ENCODE peak calls at places on chromosomes 16 and 17, in four cellular contexts. One of them, this sample, is unnamed. For H3K4me1, the result is how much of the 10 kb centered on the place peaks cover.

GRCh38 chr17:37743612-37743874 is 1.3 kb downstream of the HNF1B start:
- DNase-seq in aorta: no peak
- DNase-seq in K562: no peak
- DNase-seq in heart left ventricle: no peak
- DNase-seq in this sample: no peak

GRCh38 chr16:4895366-4895765 is 41.6 kb downstream of the PPL start:
- DNase-seq in aorta: no peak
- DNase-seq in K562: no peak
- DNase-seq in heart left ventricle: no peak
- DNase-seq in this sample: no peak

GRCh38 chr16:8966781-8967436 is 3.2 kb upstream of the USP7 start:
- DNase-seq in aorta: peak
- DNase-seq in K562: no peak
- DNase-seq in heart left ventricle: no peak
- DNase-seq in this sample: no peak

GRCh38 chr16:71883849-71884638 is at the start of gene ZNF821:
- DNase-seq in aorta: peak
- DNase-seq in K562: peak
- DNase-seq in heart left ventricle: peak
- DNase-seq in this sample: no peak

GRCh38 chr17:70006159-70006558 is 68.9 kb upstream of the KCNJ16 start:
- DNase-seq in aorta: no peak
- DNase-seq in K562: no peak
- DNase-seq in heart left ventricle: no peak
- DNase-seq in this sample: no peak

GRCh38 chr16:57060323-57061083 is 31.9 kb upstream of the CPNE2 start:
- DNase-seq in aorta: no peak
- DNase-seq in K562: no peak
- DNase-seq in heart left ventricle: peak
- DNase-seq in this sample: no peak

GRCh38 chr17:17416400-17417360 is 60.1 kb upstream of the MED9 start:
- DNase-seq in aorta: no peak
- DNase-seq in K562: peak
- DNase-seq in heart left ventricle: no peak
- DNase-seq in this sample: no peak

GRCh38 chr16:70735141-70735979 is 49.5 kb upstream of the MTSS2 start:
- DNase-seq in aorta: no peak
- DNase-seq in K562: no peak
- DNase-seq in heart left ventricle: no peak
- DNase-seq in this sample: no peak

GRCh38 chr17:40612510-40613244 is 34.9 kb downstream of the SMARCE1 start:
- DNase-seq in aorta: no peak
- DNase-seq in K562: no peak
- DNase-seq in heart left ventricle: no peak
- DNase-seq in this sample: no peak

GRCh38 chr16:88385112-88385594 is 2.4 kb downstream of the ZNF469 start:
- DNase-seq in aorta: no peak
- DNase-seq in K562: no peak
- DNase-seq in heart left ventricle: no peak
- DNase-seq in this sample: no peak

GRCh38 chr17:81253358-81254131 is 14.4 kb downstream of the NDUFAF8 start:
- DNase-seq in aorta: no peak
- DNase-seq in K562: peak
- DNase-seq in heart left ventricle: no peak
- DNase-seq in this sample: no peak

GRCh38 chr17:37322106-37322505 is 53.7 kb upstream of the C17orf78 start:
- DNase-seq in aorta: no peak
- DNase-seq in K562: no peak
- DNase-seq in heart left ventricle: no peak
- DNase-seq in this sample: no peak

GRCh38 chr16:80948886-80949502 is 57.7 kb downstream of the CMC2 start:
- DNase-seq in aorta: peak
- DNase-seq in K562: peak
- DNase-seq in heart left ventricle: peak
- DNase-seq in this sample: no peak

GRCh38 chr16:2724816-2725348 is 4.9 kb upstream of the PRSS27 start:
- DNase-seq in aorta: no peak
- DNase-seq in K562: no peak
- DNase-seq in heart left ventricle: no peak
- DNase-seq in this sample: no peak

GRCh38 chr17:81566461-81567126 is 14.4 kb upstream of the FAAP100 start:
- DNase-seq in aorta: peak
- DNase-seq in K562: no peak
- DNase-seq in heart left ventricle: no peak
- DNase-seq in this sample: no peak

DNA sequence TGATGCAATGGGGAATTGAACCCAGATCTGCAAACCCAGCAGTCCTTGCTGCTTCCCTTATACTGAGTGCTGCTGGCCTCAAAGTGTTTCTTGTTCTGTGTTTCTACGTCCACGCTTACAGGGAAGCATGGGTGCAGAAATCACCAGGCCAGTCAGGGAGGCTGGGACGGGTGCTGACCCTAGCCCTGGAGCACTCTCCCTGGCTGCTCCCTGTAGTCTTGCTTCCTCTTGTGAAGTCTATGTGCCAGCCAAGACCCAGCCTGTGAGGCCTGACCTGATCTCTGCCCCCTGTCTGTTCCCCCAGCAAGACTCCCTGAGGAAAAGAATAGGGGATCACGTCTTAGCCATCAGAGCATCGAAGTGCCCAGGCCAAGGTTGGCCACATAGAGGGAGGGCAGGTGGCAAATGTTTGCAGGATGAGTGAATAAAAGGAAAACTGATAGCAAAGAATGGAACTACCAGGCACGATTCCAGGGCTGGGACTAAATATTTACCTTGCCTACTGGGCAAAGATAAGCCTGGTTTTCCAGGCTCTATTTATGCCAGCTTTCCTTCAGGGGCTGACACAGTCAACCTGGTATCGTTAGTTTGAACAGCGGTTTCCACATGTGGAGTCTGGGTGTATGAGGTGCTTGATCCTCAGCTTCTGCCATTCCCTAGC is 41.2 kb upstream of the RHOT1 start:
- DNase-seq in aorta: no peak
- DNase-seq in K562: no peak
- DNase-seq in heart left ventricle: no peak
- DNase-seq in this sample: no peak
- H3K4me1 ChIP-seq in aorta: under half
- H3K4me1 ChIP-seq in K562: under half
- H3K4me1 ChIP-seq in heart left ventricle: under half
- H3K4me1 ChIP-seq in this sample: under half

GRCh38 chr17:2070241-2071023 is 15.5 kb downstream of the HIC1 start:
- DNase-seq in aorta: peak
- DNase-seq in K562: no peak
- DNase-seq in heart left ventricle: no peak
- DNase-seq in this sample: no peak
- H3K27ac ChIP-seq in aorta: no peak
- H3K27ac ChIP-seq in K562: no peak
- H3K27ac ChIP-seq in heart left ventricle: peak
- H3K27ac ChIP-seq in this sample: peak

DNA sequence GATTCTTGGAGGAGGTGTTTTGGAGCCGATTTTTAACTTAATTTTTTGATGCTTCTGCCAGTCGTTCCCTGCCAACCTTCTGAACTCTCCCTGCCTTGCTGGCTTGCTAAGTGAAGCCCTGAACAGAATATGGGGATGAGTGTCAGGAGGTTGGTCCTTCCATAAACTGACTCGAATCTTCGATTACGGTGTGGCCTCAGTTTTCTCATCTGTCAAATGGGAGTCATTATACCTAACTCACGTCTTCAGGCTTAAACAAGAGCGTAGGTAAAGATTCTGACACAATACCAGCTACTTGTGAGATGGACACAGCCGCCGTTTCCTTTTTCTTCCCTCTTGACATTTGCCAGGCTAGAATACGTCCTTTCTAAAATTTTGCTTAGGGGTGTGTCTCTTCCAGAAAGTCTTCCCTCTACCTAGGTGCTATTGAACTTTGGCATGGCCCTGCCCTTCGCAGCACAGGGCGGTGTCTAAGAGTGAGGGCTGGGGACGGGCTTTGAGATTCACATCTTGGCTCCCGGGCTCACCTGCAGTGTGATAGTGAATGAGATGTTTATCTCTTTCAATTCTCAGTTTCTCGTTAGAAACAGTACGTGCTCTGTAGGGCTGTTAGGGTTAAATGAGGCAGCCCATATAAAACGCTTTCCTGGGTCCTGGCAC is 190.6 kb upstream of the SDK2 start:
- DNase-seq in aorta: no peak
- DNase-seq in K562: no peak
- DNase-seq in heart left ventricle: no peak
- DNase-seq in this sample: no peak
- H3K4me3 ChIP-seq in aorta: no peak
- H3K4me3 ChIP-seq in K562: no peak
- H3K4me3 ChIP-seq in heart left ventricle: no peak
- H3K4me3 ChIP-seq in this sample: no peak

DNA sequence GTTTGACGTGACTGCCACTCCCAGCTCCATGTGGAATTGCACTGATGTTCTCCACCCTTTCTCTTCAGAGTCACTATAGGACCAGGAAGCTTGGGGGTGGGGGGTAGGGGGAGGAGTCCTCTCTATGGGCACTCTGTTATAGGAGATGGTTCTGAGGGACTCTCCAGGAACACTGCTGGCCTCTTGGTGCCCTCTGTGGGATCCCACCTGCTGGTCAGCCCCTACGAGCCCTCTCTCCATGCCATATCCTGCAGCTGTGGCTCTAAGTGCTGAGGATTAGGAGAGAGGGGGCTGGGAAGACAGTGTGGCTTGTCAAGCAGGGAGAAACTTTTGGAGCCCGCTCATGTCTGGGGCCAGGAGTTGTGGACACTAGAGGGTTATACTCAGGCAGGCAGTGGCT is 3.7 kb upstream of the NGFR start:
- DNase-seq in aorta: no peak
- DNase-seq in K562: no peak
- DNase-seq in heart left ventricle: no peak
- DNase-seq in this sample: no peak
- H3K4me1 ChIP-seq in aorta: under half
- H3K4me1 ChIP-seq in K562: under half
- H3K4me1 ChIP-seq in heart left ventricle: under half
- H3K4me1 ChIP-seq in this sample: under half

DNA sequence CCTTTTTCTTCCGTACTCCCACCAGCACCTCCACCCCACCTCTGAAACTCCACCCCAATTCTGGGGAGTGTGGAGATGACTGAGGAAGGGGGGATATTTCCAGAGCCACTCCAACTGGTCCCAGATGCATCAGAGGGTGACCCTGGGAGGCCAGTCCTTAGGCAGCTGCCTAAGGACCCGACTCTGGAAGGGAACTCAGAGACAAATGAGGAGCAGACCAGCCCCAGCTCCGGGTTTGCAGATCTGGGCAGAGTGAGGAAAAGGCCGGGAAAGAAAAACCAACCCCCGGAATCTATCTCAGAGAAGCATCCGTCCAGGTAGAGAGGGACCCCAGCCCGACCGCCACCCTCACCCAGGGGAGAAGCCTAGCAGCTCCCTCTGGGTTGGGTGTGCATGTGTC is 41.5 kb downstream of the SOCS3 start:
- DNase-seq in aorta: no peak
- DNase-seq in K562: no peak
- DNase-seq in heart left ventricle: no peak
- DNase-seq in this sample: no peak
- H3K27ac ChIP-seq in aorta: no peak
- H3K27ac ChIP-seq in K562: no peak
- H3K27ac ChIP-seq in heart left ventricle: no peak
- H3K27ac ChIP-seq in this sample: peak

GRCh38 chr17:8421571-8421970 is 14.1 kb upstream of the NDEL1 start:
- DNase-seq in aorta: no peak
- DNase-seq in K562: no peak
- DNase-seq in heart left ventricle: no peak
- DNase-seq in this sample: no peak

GRCh38 chr17:8420041-8420934 is 15.4 kb upstream of the NDEL1 start:
- DNase-seq in aorta: no peak
- DNase-seq in K562: peak
- DNase-seq in heart left ventricle: peak
- DNase-seq in this sample: no peak

GRCh38 chr17:8417806-8418205 is 17.9 kb upstream of the NDEL1 start:
- DNase-seq in aorta: no peak
- DNase-seq in K562: no peak
- DNase-seq in heart left ventricle: no peak
- DNase-seq in this sample: no peak

GRCh38 chr17:8419305-8419704 is 16.4 kb upstream of the NDEL1 start:
- DNase-seq in aorta: no peak
- DNase-seq in K562: no peak
- DNase-seq in heart left ventricle: no peak
- DNase-seq in this sample: no peak

GRCh38 chr17:8418471-8418870 is 17.2 kb upstream of the NDEL1 start:
- DNase-seq in aorta: no peak
- DNase-seq in K562: no peak
- DNase-seq in heart left ventricle: no peak
- DNase-seq in this sample: no peak
- H3K4me3 ChIP-seq in aorta: no peak
- H3K4me3 ChIP-seq in K562: no peak
- H3K4me3 ChIP-seq in heart left ventricle: no peak
- H3K4me3 ChIP-seq in this sample: no peak